ENCODE peak calls at places on chromosomes 7 and 10, in ten cellular contexts. C is activated T-helper 1 cell treated with Interleukin-2 at 50 U/mL for 16 hours; V is astrocyte; I is NCI-H1417; M is posterior cingulate gyrus; K is cardiac fibroblast; S is heart right ventricle; F is foreskin fibroblast; W is CD8-positive, alpha-beta memory T cell; Q is PC-3. P is an unnamed sample.

GRCh38 chr7:110944966-110945644 is 145.8 kb upstream of the LRRN3 start:
- DNase-seq in C (no peak), V (peak), I (no peak), M (no peak), K (no peak), S (no peak), F (no peak), W (no peak), Q (no peak), P (no peak)

GRCh38 chr7:41010967-41011366 is 691.9 kb downstream of the INHBA start:
- DNase-seq in C (no peak), V (no peak), I (no peak), M (no peak), K (peak), S (peak), F (peak), W (no peak), Q (no peak), P (no peak)

GRCh38 chr10:112082134-112082533 is 101.4 kb downstream of the GPAM start:
- DNase-seq in C (no peak), V (no peak), I (no peak), M (no peak), K (no peak), S (peak), F (no peak), W (no peak), Q (no peak), P (no peak)

GRCh38 chr7:139355320-139355719 is 4.4 kb upstream of the LUC7L2 start:
- DNase-seq in C (no peak), V (no peak), I (no peak), M (no peak), K (peak), S (no peak), F (peak), W (no peak), Q (no peak), P (no peak)

GRCh38 chr10:123743441-123744225 is 77.5 kb downstream of the GPR26 start:
- DNase-seq in C (no peak), V (no peak), I (no peak), M (no peak), K (no peak), S (peak), F (no peak), W (no peak), Q (peak), P (no peak)

GRCh38 chr7:2560175-2560695 is 1.5 kb downstream of the IQCE start:
- DNase-seq in C (no peak), V (no peak), I (no peak), M (no peak), K (peak), S (no peak), F (no peak), W (no peak), Q (peak), P (no peak)

GRCh38 chr7:141227454-141227853 is 153.6 kb downstream of the TMEM178B start:
- DNase-seq in C (no peak), V (no peak), I (no peak), M (no peak), K (no peak), S (no peak), F (no peak), W (no peak), Q (no peak), P (no peak)

GRCh38 chr10:73485320-73485719 is 10.5 kb downstream of the PPP3CB start:
- DNase-seq in C (no peak), V (no peak), I (no peak), M (no peak), K (peak), S (no peak), F (no peak), W (no peak), Q (no peak), P (no peak)

GRCh38 chr7:149455175-149455950 is 5.5 kb downstream of the ZNF777 start:
- DNase-seq in C (no peak), V (no peak), I (no peak), M (peak), K (no peak), S (no peak), F (no peak), W (no peak), Q (no peak), P (no peak)

GRCh38 chr10:97561678-97562077 is 10.9 kb upstream of the ANKRD2 start:
- DNase-seq in C (no peak), V (no peak), I (no peak), M (no peak), K (no peak), S (no peak), F (no peak), W (no peak), Q (no peak), P (no peak)

GRCh38 chr10:17805921-17806577 is 3.1 kb upstream of the MRC1 start:
- DNase-seq in C (no peak), V (no peak), I (no peak), M (no peak), K (no peak), S (no peak), F (no peak), W (no peak), Q (peak), P (no peak)

GRCh38 chr7:80681272-80681885 is 42.9 kb downstream of the CD36 start:
- DNase-seq in C (no peak), V (no peak), I (peak), M (no peak), K (peak), S (no peak), F (no peak), W (no peak), Q (peak), P (peak)

GRCh38 chr7:22256702-22257101 is 100.3 kb downstream of the RAPGEF5 start:
- DNase-seq in C (no peak), V (no peak), I (no peak), M (no peak), K (peak), S (no peak), F (no peak), W (no peak), Q (no peak), P (no peak)

GRCh38 chr7:74174606-74175082 is 488 bp downstream of the EIF4H start:
- DNase-seq in C (peak), V (peak), I (peak), M (peak), K (peak), S (peak), F (no peak), W (peak), Q (peak), P (peak)

GRCh38 chr7:98395481-98395880 is 5.4 kb downstream of the BAIAP2L1 start:
- DNase-seq in C (no peak), V (no peak), I (no peak), M (no peak), K (no peak), S (no peak), F (no peak), W (no peak), Q (no peak), P (no peak)

GRCh38 chr7:123643495-123644428 is 11.9 kb upstream of the LMOD2 start:
- DNase-seq in C (no peak), V (peak), I (peak), M (no peak), K (peak), S (peak), F (peak), W (no peak), Q (peak), P (peak)

GRCh38 chr10:133258066-133258817 is 18.4 kb downstream of the ADAM8 start:
- DNase-seq in C (no peak), V (no peak), I (peak), M (no peak), K (no peak), S (no peak), F (no peak), W (no peak), Q (peak), P (no peak)

GRCh38 chr7:28998110-28998509 is 40.0 kb upstream of the TRIL start:
- DNase-seq in C (no peak), V (no peak), I (no peak), M (no peak), K (no peak), S (no peak), F (no peak), W (no peak), Q (no peak), P (no peak)